ENCODE peak calls at places on chromosome 10, in four cellular contexts. H is astrocyte of the cerebellum, I is memory B cell, Y is A549. J is an unnamed sample.

GRCh38 chr10:21368022-21368582 is 157.4 kb downstream of the SKIDA1 start:
- DNase-seq in Y (no peak), I (no peak), H (no peak), J (no peak)

GRCh38 chr10:11091517-11092102 is 73.9 kb downstream of the CELF2 start:
- DNase-seq in Y (no peak), I (no peak), H (no peak), J (no peak)

GRCh38 chr10:132544744-132545658 is 7.4 kb downstream of the INPP5A start:
- DNase-seq in H (no peak), Y (no peak), I (no peak), J (no peak)

GRCh38 chr10:112804036-112804435 is 146.0 kb upstream of the TCF7L2 start:
- DNase-seq in Y (no peak), I (no peak), H (no peak), J (peak)

GRCh38 chr10:104406715-104407517 is 53.3 kb downstream of the CFAP58 start:
- DNase-seq in I (no peak), H (peak), Y (peak), J (no peak)

GRCh38 chr10:45439873-45440272 is 65.9 kb downstream of the ALOX5 start:
- DNase-seq in H (no peak), I (no peak), Y (no peak), J (no peak)

GRCh38 chr10:107970512-107970911 is 806.0 kb upstream of the SORCS1 start:
- DNase-seq in Y (no peak), I (no peak), H (no peak), J (no peak)

GRCh38 chr10:130222381-130222780 is 86.2 kb downstream of the GLRX3 start:
- DNase-seq in I (no peak), H (no peak), Y (no peak), J (no peak)

GRCh38 chr10:124671486-124672075 is 72.6 kb downstream of the FAM53B start:
- DNase-seq in Y (peak), I (no peak), H (no peak), J (no peak)

GRCh38 chr10:101585841-101586240 is 2.2 kb downstream of the POLL start:
- DNase-seq in Y (no peak), H (no peak), I (no peak), J (no peak)

GRCh38 chr10:43120948-43121290 is 17.3 kb upstream of the CSGALNACT2 start:
- DNase-seq in H (no peak), Y (no peak), I (no peak), J (no peak)

GRCh38 chr10:10831085-10831484 is 186.6 kb upstream of the CELF2 start:
- DNase-seq in H (no peak), I (no peak), Y (no peak), J (no peak)

GRCh38 chr10:69392481-69393000 is 24.2 kb downstream of the TACR2 start:
- DNase-seq in I (peak), Y (peak), H (peak), J (peak)

GRCh38 chr10:102970497-102970896 is 52.4 kb downstream of the CNNM2 start:
- DNase-seq in H (no peak), I (no peak), Y (no peak), J (no peak)

GRCh38 chr10:17673517-17674051 is 29.6 kb downstream of the STAM start:
- DNase-seq in Y (peak), H (peak), I (no peak), J (no peak)

GRCh38 chr10:68096913-68097509 is 12.3 kb upstream of the MYPN start:
- DNase-seq in H (peak), I (no peak), Y (peak), J (no peak)

GRCh38 chr10:7956508-7956907 is 98.0 kb upstream of the GATA3 start:
- DNase-seq in I (no peak), H (peak), Y (no peak), J (no peak)

GRCh38 chr10:37860494-37861190 is 3.2 kb upstream of the ZNF248 start:
- DNase-seq in H (no peak), I (no peak), Y (no peak), J (no peak)

GRCh38 chr10:125023862-125024495 is 82.1 kb downstream of the ZRANB1 start:
- DNase-seq in I (no peak), Y (no peak), H (no peak), J (peak)

GRCh38 chr10:129570185-129570584 is 103.1 kb downstream of the MGMT start:
- DNase-seq in I (no peak), H (no peak), Y (no peak), J (no peak)

GRCh38 chr10:123855013-123855684 is 36.5 kb downstream of the CPXM2 start:
- DNase-seq in H (no peak), Y (no peak), I (no peak), J (no peak)

GRCh38 chr10:26730548-26730947 is 33.0 kb downstream of the PDSS1 start:
- DNase-seq in I (no peak), Y (no peak), H (no peak), J (no peak)

GRCh38 chr10:95391570-95392249 is 100.9 kb upstream of the PDLIM1 start:
- DNase-seq in I (no peak), Y (peak), H (peak), J (no peak)

GRCh38 chr10:60189861-60190475 is 199.7 kb downstream of the ANK3 start:
- DNase-seq in H (no peak), I (no peak), Y (no peak), J (no peak)

GRCh38 chr10:5524721-5525531 is at the start of gene CALML3:
- DNase-seq in H (no peak), Y (no peak), I (no peak), J (no peak)

GRCh38 chr10:16583382-16583781 is 61.7 kb upstream of the C1QL3 start:
- DNase-seq in Y (no peak), H (no peak), I (no peak), J (no peak)

GRCh38 chr10:12566161-12567115 is 217.1 kb downstream of the CAMK1D start:
- DNase-seq in H (peak), Y (no peak), I (no peak), J (no peak)

GRCh38 chr10:121668336-121669009 is 70.2 kb upstream of the FGFR2 start:
- DNase-seq in I (no peak), Y (no peak), H (peak), J (peak)

GRCh38 chr10:132382231-132382922 is 14.6 kb upstream of the PWWP2B start:
- DNase-seq in Y (no peak), H (no peak), I (no peak), J (no peak)

GRCh38 chr10:116744163-116744788 is 1.9 kb upstream of the HSPA12A start:
- DNase-seq in H (no peak), I (no peak), Y (no peak), J (no peak)

GRCh38 chr10:4546500-4546899 is 279.5 kb upstream of the AKR1E2 start:
- DNase-seq in H (peak), Y (no peak), I (no peak), J (no peak)

GRCh38 chr10:16770141-16770540 is 47.1 kb downstream of the RSU1 start:
- DNase-seq in I (no peak), Y (no peak), H (no peak), J (no peak)

GRCh38 chr10:62166331-62167154 is 102.1 kb downstream of the RTKN2 start:
- DNase-seq in Y (no peak), I (no peak), H (no peak), J (no peak)

GRCh38 chr10:80487791-80488538 is 33.9 kb downstream of the TSPAN14 start:
- DNase-seq in I (no peak), H (no peak), Y (no peak), J (no peak)

GRCh38 chr10:13528875-13529713 is at the start of gene BEND7:
- DNase-seq in I (peak), H (no peak), Y (peak), J (peak)

GRCh38 chr10:58721781-58722180 is 209.1 kb downstream of the BICC1 start:
- DNase-seq in I (no peak), H (peak), Y (no peak), J (no peak)

GRCh38 chr10:53403688-53404087 is 631.1 kb upstream of the MBL2 start:
- DNase-seq in Y (no peak), H (no peak), I (no peak), J (no peak)

GRCh38 chr10:79502561-79503309 is 9.6 kb upstream of the EIF5AL1 start:
- DNase-seq in Y (no peak), I (no peak), H (no peak), J (no peak)

GRCh38 chr10:113452146-113452545 is 100.7 kb upstream of the HABP2 start:
- DNase-seq in I (no peak), Y (no peak), H (no peak), J (no peak)